ENCODE peak calls at places on chromosomes 4 and X, in four cellular contexts. B is CD4-positive, alpha-beta memory T cell; Z is SJSA1; L is ovary. J is an unnamed sample.
A peak's percentile ranks its signal among the peaks of the same experiment; 100 is the strongest.

GRCh38 chrX:72306085-72306801 is 529 bp upstream of the CITED1 start:
- DNase-seq in L (no peak), Z (no peak), B (no peak), J (peak; percentile 11)

GRCh38 chr4:91257721-91258120 is 1046.0 kb upstream of the GRID2 start:
- DNase-seq in B (no peak), Z (no peak), L (no peak), J (no peak)

GRCh38 chr4:40251366-40251765 is 54.5 kb downstream of the RHOH start:
- DNase-seq in Z (no peak), L (no peak), B (no peak), J (no peak)

GRCh38 chr4:68267433-68267944 is 22.0 kb upstream of the TMPRSS11B start:
- DNase-seq in Z (peak; percentile 26), B (no peak), L (no peak), J (no peak)

GRCh38 chrX:40105791-40106676 is 8.3 kb upstream of the BCOR start:
- DNase-seq in Z (no peak), B (peak; percentile 69), L (peak; percentile 78), J (peak; percentile 34)

GRCh38 chrX:7083468-7084396 is 63.8 kb upstream of the STS start:
- DNase-seq in B (peak; percentile 73), L (no peak), Z (peak; percentile 72), J (peak; percentile 35)

GRCh38 chr4:154024097-154024496 is 235.2 kb upstream of the SFRP2 start:
- DNase-seq in B (no peak), Z (no peak), L (no peak), J (no peak)

GRCh38 chr4:166458756-166459155 is 585.7 kb downstream of the TLL1 start:
- DNase-seq in L (no peak), B (no peak), Z (no peak), J (no peak)

GRCh38 chrX:103608305-103608963 is 671 bp downstream of the TCEAL3 start:
- DNase-seq in L (peak; percentile 44), Z (no peak), B (no peak), J (no peak)

GRCh38 chrX:110259065-110259559 is 58.8 kb downstream of the AMMECR1 start:
- DNase-seq in B (no peak), L (no peak), Z (no peak), J (no peak)

GRCh38 chrX:67612231-67612630 is 68.4 kb downstream of the AR start:
- DNase-seq in L (no peak), B (no peak), Z (peak; percentile 56), J (no peak)

GRCh38 chrX:50813843-50814661 is at the start of gene SHROOM4:
- DNase-seq in Z (peak; percentile 76), B (no peak), L (peak; percentile 40), J (no peak)

GRCh38 chrX:41441934-41442823 is 5.0 kb upstream of the NYX start:
- DNase-seq in L (peak; percentile 81), Z (peak; percentile 93), B (peak; percentile 90), J (peak; percentile 83)

GRCh38 chrX:15497865-15498264 is 2.7 kb upstream of the BMX start:
- DNase-seq in Z (peak; percentile 9), L (no peak), B (peak; percentile 25), J (peak; percentile 9)

GRCh38 chr4:84808332-84808731 is 158.2 kb downstream of the WDFY3 start:
- DNase-seq in Z (no peak), B (no peak), L (no peak), J (no peak)

GRCh38 chr4:55303818-55304217 is 42.2 kb upstream of the SRD5A3 start:
- DNase-seq in Z (no peak), L (no peak), B (no peak), J (no peak)

GRCh38 chrX:153668423-153669173 is 5.0 kb downstream of the PNCK start:
- DNase-seq in Z (no peak), B (no peak), L (no peak), J (no peak)

GRCh38 chr4:168651864-168652263 is 155.0 kb downstream of the PALLD start:
- DNase-seq in B (no peak), L (no peak), Z (no peak), J (no peak)

GRCh38 chrX:111615227-111615626 is 65.7 kb upstream of the ALG13 start:
- DNase-seq in B (no peak), Z (no peak), L (no peak), J (no peak)

GRCh38 chr4:55768291-55768690 is 51.3 kb upstream of the EXOC1L start:
- DNase-seq in B (no peak), L (no peak), Z (peak; percentile 46), J (no peak)

GRCh38 chr4:77076889-77077635 is 1.3 kb upstream of the CCNI start:
- DNase-seq in B (no peak), Z (no peak), L (peak; percentile 29), J (no peak)

GRCh38 chr4:125062079-125062478 is 252.7 kb upstream of the FAT4 start:
- DNase-seq in L (no peak), Z (peak; percentile 11), B (no peak), J (no peak)

GRCh38 chr4:110196206-110196870 is 2.1 kb downstream of the ELOVL6 start:
- DNase-seq in B (peak; percentile 45), L (peak; percentile 60), Z (peak; percentile 60), J (no peak)

GRCh38 chrX:86141786-86142185 is 6.5 kb upstream of the DACH2 start:
- DNase-seq in Z (no peak), B (no peak), L (no peak), J (no peak)

GRCh38 chr4:14196141-14196540 is 568.6 kb upstream of the BOD1L1 start:
- DNase-seq in L (peak; percentile 20), Z (peak; percentile 1), B (no peak), J (no peak)

GRCh38 chrX:14497184-14497666 is 32.1 kb upstream of the GLRA2 start:
- DNase-seq in B (peak; percentile 21), L (no peak), Z (peak; percentile 21), J (no peak)

GRCh38 chr4:38768968-38769394 is 13.8 kb downstream of the TLR10 start:
- DNase-seq in Z (no peak), L (no peak), B (no peak), J (no peak)

GRCh38 chrX:80285131-80285773 is 135.0 kb upstream of the TENT5D start:
- DNase-seq in L (no peak), B (no peak), Z (no peak), J (no peak)

GRCh38 chr4:74117024-74117534 is 18.1 kb upstream of the CXCL2 start:
- DNase-seq in B (no peak), Z (peak; percentile 88), L (peak; percentile 18), J (no peak)

GRCh38 chrX:136147320-136147901 is at the start of gene FHL1:
- DNase-seq in Z (peak; percentile 7), L (peak; percentile 75), B (peak; percentile 58), J (peak; percentile 6)

GRCh38 chrX:37543324-37543723 is 28.1 kb upstream of the LANCL3 start:
- DNase-seq in Z (no peak), B (no peak), L (no peak), J (no peak)

DNA sequence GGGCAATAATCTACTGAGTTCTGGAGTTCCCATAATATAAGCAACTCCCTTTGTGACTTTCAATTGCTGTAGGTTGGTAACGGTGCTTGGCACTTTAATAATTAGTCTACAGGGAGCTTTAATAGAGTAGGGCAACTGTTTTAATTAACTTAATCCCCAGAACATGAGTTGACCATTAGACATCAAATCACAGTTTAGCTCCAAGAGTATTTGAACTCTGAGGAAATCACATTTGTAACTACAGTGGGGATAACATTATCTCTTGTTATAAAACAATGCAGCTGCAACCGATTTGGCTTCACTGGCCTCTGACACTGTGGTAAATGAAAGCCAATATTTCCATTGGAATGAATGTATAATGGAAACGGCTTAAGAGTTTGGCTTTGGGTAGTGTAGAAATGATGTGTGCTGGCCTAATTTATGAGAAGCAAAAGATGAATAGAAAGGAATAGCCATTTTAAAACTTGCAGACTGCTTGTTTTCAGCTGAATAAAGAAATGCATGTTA is 1602.6 kb downstream of the STIM2 start:
- DNase-seq in Z (no peak), B (no peak), L (no peak), J (no peak)
- H3K9me3 ChIP-seq in Z (no peaks in the 10 kb centered on the region), B (no peaks in the 10 kb centered on the region), L (no peaks in the 10 kb centered on the region), J (no peaks in the 10 kb centered on the region)

GRCh38 chr4:151114986-151115385 is 15.6 kb downstream of the RPS3A start:
- DNase-seq in L (no peak), Z (no peak), B (no peak), J (no peak)

GRCh38 chr4:151114338-151114737 is 14.9 kb downstream of the RPS3A start:
- DNase-seq in Z (no peak), L (no peak), B (no peak), J (no peak)

DNA sequence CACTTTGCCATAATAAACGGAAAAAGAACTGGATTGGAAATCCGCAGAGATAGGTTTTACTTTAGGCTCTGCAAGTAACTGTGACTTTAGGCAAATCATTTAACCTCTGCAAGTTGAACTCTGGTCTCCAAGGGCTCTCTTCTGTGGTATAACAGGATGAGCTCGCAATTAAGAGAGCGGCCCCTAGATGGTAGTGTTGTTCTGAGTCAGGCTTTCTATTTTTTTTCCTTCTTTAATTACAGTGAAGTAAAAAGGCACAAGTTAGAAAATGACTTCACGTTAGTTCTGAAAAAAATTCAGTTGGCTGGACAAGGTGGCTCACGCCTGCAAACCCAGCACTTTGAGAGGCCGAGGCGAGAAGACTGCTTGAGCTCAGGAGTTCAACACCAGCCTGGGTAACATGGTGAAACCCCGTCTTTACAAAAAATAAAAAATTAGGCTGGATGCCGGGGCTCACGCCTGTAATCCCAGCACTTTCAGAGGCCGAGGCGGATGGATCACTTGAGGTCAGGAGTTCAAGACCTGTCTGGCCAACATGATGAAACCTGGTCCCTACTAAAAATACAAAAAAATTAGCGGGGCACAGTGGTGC is 18.0 kb downstream of the RPS3A start:
- DNase-seq in L (peak; percentile 70), B (peak; percentile 37), Z (peak; percentile 65), J (no peak)
- H3K9me3 ChIP-seq in L (no peaks in the 10 kb centered on the region), B (no peaks in the 10 kb centered on the region), Z (no peaks in the 10 kb centered on the region), J (no peaks in the 10 kb centered on the region)

GRCh38 chrX:149074429-149074828 is 430.7 kb downstream of the IDS start:
- DNase-seq in B (no peak), Z (no peak), L (no peak), J (no peak)
- H3K9me3 ChIP-seq in B (no peaks in the 10 kb centered on the region), Z (no peaks in the 10 kb centered on the region), L (no peaks in the 10 kb centered on the region), J (no peaks in the 10 kb centered on the region)

DNA sequence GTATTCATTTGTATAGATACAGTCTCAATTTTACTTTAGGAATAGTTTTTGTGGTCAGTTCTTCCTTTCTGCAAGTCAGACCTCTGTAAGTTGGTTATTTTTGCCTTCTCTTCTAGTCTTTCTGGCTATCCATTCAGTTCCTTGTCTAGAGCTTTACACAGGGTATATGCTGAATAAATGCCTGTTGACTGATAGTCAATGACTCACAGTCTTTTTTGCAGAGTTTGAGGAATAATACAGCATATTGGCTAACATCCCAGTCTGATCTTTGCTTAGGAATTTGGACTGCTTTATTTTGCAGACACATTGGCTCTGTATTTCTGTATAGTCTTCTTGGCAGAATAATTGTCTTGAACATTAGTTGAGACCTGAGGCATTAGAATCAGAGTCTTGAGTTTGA is 132.4 kb downstream of the MAGEC1 start:
- DNase-seq in B (no peak), Z (no peak), L (no peak), J (no peak)
- H3K9me3 ChIP-seq in B (no peaks in the 10 kb centered on the region), Z (no peaks in the 10 kb centered on the region), L (no peaks in the 10 kb centered on the region), J (no peaks in the 10 kb centered on the region)

J was measured in T-helper 17 cell.